ENCODE peak calls at places on chromosomes 11 and 22, in five cellular contexts. G, O, H, C and U are unnamed samples.

GRCh38 chr11:117248341-117248740 is 15.9 kb downstream of the RNF214 start:
- DNase-seq in C (no peak), G (no peak), H (no peak), O (no peak), U (no peak)

GRCh38 chr11:123187670-123188507 is 7.2 kb downstream of the CLMP start:
- DNase-seq in H (peak), O (no peak), C (peak), G (no peak), U (no peak)

GRCh38 chr11:36409152-36409713 is 100.8 kb downstream of the TRAF6 start:
- DNase-seq in C (no peak), G (no peak), O (no peak), H (peak), U (no peak)

GRCh38 chr11:58919561-58919960 is 19.7 kb upstream of the GLYATL1 start:
- DNase-seq in H (peak), C (no peak), O (no peak), G (no peak), U (no peak)

GRCh38 chr11:125190549-125190948 is 26.0 kb downstream of the PKNOX2 start:
- DNase-seq in H (no peak), G (no peak), O (no peak), C (no peak), U (no peak)

GRCh38 chr11:128039140-128040021 is 548.0 kb downstream of the ETS1 start:
- DNase-seq in H (peak), G (no peak), C (no peak), O (no peak), U (no peak)

GRCh38 chr22:36151006-36151595 is 9.5 kb downstream of the APOL3 start:
- DNase-seq in G (no peak), H (no peak), O (no peak), C (no peak), U (no peak)

GRCh38 chr11:118544647-118545010 is 13.6 kb downstream of the TMEM25 start:
- DNase-seq in C (no peak), G (no peak), O (no peak), H (no peak), U (no peak)

GRCh38 chr11:129946256-129946655 is 50.9 kb upstream of the NFRKB start:
- DNase-seq in G (no peak), H (peak), O (no peak), C (no peak), U (no peak)

GRCh38 chr11:32213223-32213622 is 122.3 kb downstream of the RCN1 start:
- DNase-seq in H (peak), G (no peak), C (no peak), O (no peak), U (no peak)

GRCh38 chr11:120281161-120281795 is 41.3 kb downstream of the POU2F3 start:
- DNase-seq in H (no peak), G (no peak), O (no peak), C (no peak), U (no peak)

GRCh38 chr11:61793084-61793828 is 545 bp downstream of the FEN1 start:
- DNase-seq in O (no peak), C (no peak), G (no peak), H (no peak), U (no peak)

GRCh38 chr22:39132871-39133524 is 19.5 kb downstream of the CBX7 start:
- DNase-seq in H (no peak), C (no peak), G (no peak), O (peak), U (no peak)

GRCh38 chr22:40401532-40401931 is 31.1 kb downstream of the SGSM3 start:
- DNase-seq in C (no peak), G (no peak), H (no peak), O (no peak), U (no peak)

GRCh38 chr22:37343343-37343742 is 61.0 kb downstream of the CYTH4 start:
- DNase-seq in G (no peak), C (no peak), H (no peak), O (no peak), U (no peak)

GRCh38 chr22:37344735-37345462 is 62.6 kb downstream of the CYTH4 start:
- DNase-seq in C (no peak), O (no peak), H (no peak), G (no peak), U (no peak)

GRCh38 chr22:37349043-37349814 is 66.9 kb downstream of the CYTH4 start:
- DNase-seq in G (no peak), O (no peak), H (no peak), C (no peak), U (no peak)

GRCh38 chr22:37343863-37344734 is 61.8 kb downstream of the CYTH4 start:
- DNase-seq in O (no peak), G (no peak), C (no peak), H (no peak), U (no peak)

GRCh38 chr22:37345863-37346514 is 63.7 kb downstream of the CYTH4 start:
- DNase-seq in O (no peak), G (no peak), H (peak), C (no peak), U (no peak)
- H4K8ac ChIP-seq in O (no peak), G (no peak), H (peak), C (no peak), U (no peak)

DNA sequence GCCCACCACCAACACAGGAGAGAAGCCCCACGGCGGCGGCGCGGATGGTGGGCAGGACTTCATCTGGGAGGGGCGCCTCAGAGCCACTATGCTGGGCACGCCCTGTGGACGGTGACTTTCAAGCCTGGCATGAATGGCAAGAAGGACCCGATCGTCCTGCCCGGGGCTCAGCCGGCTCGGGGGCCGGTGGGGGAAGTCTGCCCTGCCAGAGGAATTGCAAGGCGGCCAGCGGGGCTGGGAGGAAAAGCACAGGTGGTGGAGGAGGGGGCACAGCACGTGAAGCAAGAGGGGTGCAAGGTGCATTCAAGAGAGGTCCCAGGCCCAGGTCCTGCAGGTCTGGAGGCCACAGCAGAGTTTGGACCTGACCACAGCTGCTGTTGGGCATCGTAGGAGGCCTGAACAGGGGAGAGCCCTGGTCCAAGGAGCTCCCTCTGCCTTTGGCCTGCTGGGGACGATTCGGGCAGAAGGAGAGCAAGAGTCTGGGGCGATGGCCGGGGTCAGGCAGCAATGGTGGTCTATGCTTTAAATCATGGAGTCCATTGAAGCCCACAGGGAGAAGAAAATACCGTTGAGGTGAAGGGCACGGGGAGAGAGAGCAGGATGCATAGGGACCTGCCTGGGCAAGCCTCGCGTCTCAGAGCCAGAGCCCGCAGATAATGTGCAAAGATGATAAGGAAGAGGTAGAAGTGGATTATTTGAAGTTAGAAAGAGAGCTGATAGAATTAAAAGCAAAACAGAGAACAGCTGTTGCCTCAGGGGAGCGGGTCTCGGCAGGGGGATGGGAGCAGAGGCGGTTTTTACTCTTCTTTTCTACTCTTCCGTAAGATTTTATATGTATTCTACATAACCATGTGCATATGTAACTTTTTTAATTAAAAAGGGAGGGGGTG is 82.6 kb upstream of the SHISAL1 start:
- DNase-seq in G (no peak), H (no peak), O (peak), C (no peak), U (no peak)
- H2AK5ac ChIP-seq in G (no peak), H (no peak), O (no peak), C (no peak), U (peak)

GRCh38 chr11:30617762-30618161 is 31.6 kb upstream of the MPPED2 start:
- DNase-seq in C (peak), G (no peak), O (no peak), H (no peak), U (no peak)
- H4K8ac ChIP-seq in C (no peak), G (no peak), O (no peak), H (no peak), U (no peak)

DNA sequence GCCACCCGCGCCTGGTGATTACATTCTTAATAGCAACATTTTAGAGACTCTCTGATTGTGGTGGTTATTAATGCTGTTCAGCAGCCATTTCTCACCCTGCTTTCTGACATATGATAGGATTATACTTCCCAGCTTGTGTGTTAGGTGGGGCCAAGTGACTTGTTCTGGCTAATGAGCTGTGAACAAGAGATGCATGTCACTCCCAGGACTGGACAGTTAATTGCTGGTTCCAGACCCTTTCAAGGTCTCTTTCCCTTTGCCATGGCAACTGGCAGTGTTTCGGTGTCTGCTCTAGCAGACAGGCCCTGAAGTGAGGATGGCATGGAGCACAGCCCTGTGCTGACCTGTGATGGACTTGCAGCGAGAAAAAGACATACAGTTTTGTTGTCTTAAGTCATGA is 8.9 kb upstream of the PTPRJ start:
- DNase-seq in C (no peak), G (no peak), O (no peak), H (no peak), U (no peak)
- H2AK5ac ChIP-seq in C (no peak), G (no peak), O (no peak), H (peak), U (no peak)

GRCh38 chr11:102620858-102621561 is 4.1 kb downstream of the MMP20 start:
- DNase-seq in O (no peak), C (no peak), H (peak), G (no peak), U (no peak)
- H4K8ac ChIP-seq in O (no peak), C (no peak), H (peak), G (no peak), U (no peak)